ENCODE peak calls at places on chromosomes 6 and 20, in four cellular contexts. P, S, A and B are unnamed samples.

GRCh38 chr6:79158856-79159516 is 75.5 kb downstream of the HMGN3 start:
- DNase-seq in P (no peak), S (peak), A (no peak), B (no peak)

GRCh38 chr6:88048556-88048955 is 915 bp downstream of the SPACA1 start:
- DNase-seq in A (no peak), P (no peak), S (peak), B (no peak)

GRCh38 chr6:44626608-44627007 is 239.1 kb downstream of the CDC5L start:
- DNase-seq in P (no peak), A (no peak), S (no peak), B (no peak)

GRCh38 chr20:64143018-64143801 is 21.0 kb upstream of the MYT1 start:
- DNase-seq in S (no peak), A (no peak), P (no peak), B (no peak)

GRCh38 chr6:25623065-25623464 is 28.9 kb upstream of the SCGN start:
- DNase-seq in S (no peak), P (no peak), A (no peak), B (no peak)

GRCh38 chr20:33279261-33279910 is 3.6 kb upstream of the BPIFB1 start:
- DNase-seq in A (no peak), S (no peak), P (no peak), B (peak)

GRCh38 chr6:163338671-163339405 is 75.7 kb upstream of the QKI start:
- DNase-seq in S (no peak), A (peak), P (no peak), B (no peak)

GRCh38 chr20:35887393-35888064 is 66.8 kb downstream of the SCAND1 start:
- DNase-seq in A (no peak), P (no peak), S (no peak), B (no peak)

GRCh38 chr6:75279418-75279817 is 5.2 kb downstream of the TMEM30A start:
- DNase-seq in P (no peak), A (no peak), S (no peak), B (no peak)

GRCh38 chr6:9621276-9621675 is 793.6 kb downstream of the TFAP2A start:
- DNase-seq in P (no peak), S (no peak), A (peak), B (no peak)

GRCh38 chr20:52192296-52193007 is 873 bp upstream of the ZFP64 start:
- DNase-seq in S (no peak), P (peak), A (peak), B (peak)

GRCh38 chr6:109977791-109978173 is 329 bp upstream of the GPR6 start:
- DNase-seq in P (no peak), S (no peak), A (no peak), B (no peak)

GRCh38 chr6:52735071-52735470 is 28.2 kb downstream of the GSTA2 start:
- DNase-seq in P (no peak), A (no peak), S (peak), B (no peak)

GRCh38 chr20:17083738-17084137 is 143.1 kb upstream of the PCSK2 start:
- DNase-seq in A (peak), P (no peak), S (peak), B (no peak)

GRCh38 chr20:4858000-4858399 is 136.3 kb downstream of the PRND start:
- DNase-seq in A (no peak), P (no peak), S (no peak), B (no peak)

GRCh38 chr6:19433101-19433500 is 404.1 kb upstream of the ID4 start:
- DNase-seq in P (no peak), S (no peak), A (no peak), B (no peak)

GRCh38 chr6:7367408-7367807 is 22.1 kb downstream of the CAGE1 start:
- DNase-seq in A (no peak), P (no peak), S (no peak), B (no peak)

GRCh38 chr6:17768388-17768787 is 61.7 kb upstream of the NUP153 start:
- DNase-seq in P (no peak), A (peak), S (peak), B (no peak)

GRCh38 chr6:41042167-41042566 is at the start of gene TSPO2:
- DNase-seq in P (no peak), S (no peak), A (no peak), B (no peak)

GRCh38 chr6:73349311-73349710 is 4.8 kb downstream of the DPPA5 start:
- DNase-seq in A (no peak), S (no peak), P (no peak), B (no peak)

GRCh38 chr6:127243501-127243900 is 23.2 kb upstream of the RNF146 start:
- DNase-seq in P (no peak), S (no peak), A (no peak), B (no peak)

GRCh38 chr20:44209691-44210421 is 715 bp downstream of the OSER1 start:
- DNase-seq in P (peak), A (peak), S (peak), B (no peak)

GRCh38 chr20:36855241-36855657 is 20.7 kb upstream of the TLDC2 start:
- DNase-seq in A (no peak), S (no peak), P (no peak), B (no peak)

GRCh38 chr6:112054520-112055160 is 736 bp downstream of the CCN6 start:
- DNase-seq in A (no peak), S (peak), P (no peak), B (no peak)
- H3K4me3 ChIP-seq in A (no peak), S (no peak), P (no peak), B (no peak)

GRCh38 chr20:61868466-61869090 is 197.1 kb downstream of the TAF4 start:
- DNase-seq in S (no peak), A (no peak), P (no peak), B (no peak)

GRCh38 chr20:61866165-61866564 is 199.5 kb downstream of the TAF4 start:
- DNase-seq in P (no peak), S (no peak), A (no peak), B (no peak)

GRCh38 chr20:61864481-61864880 is 201.2 kb downstream of the TAF4 start:
- DNase-seq in S (no peak), A (no peak), P (no peak), B (no peak)

GRCh38 chr20:61868006-61868405 is 197.7 kb downstream of the TAF4 start:
- DNase-seq in P (no peak), S (no peak), A (no peak), B (no peak)

GRCh38 chr20:61865353-61865752 is 200.3 kb downstream of the TAF4 start:
- DNase-seq in P (no peak), S (no peak), A (no peak), B (no peak)
- H3K4me3 ChIP-seq in P (no peak), S (no peak), A (no peak), B (no peak)

GRCh38 chr6:33198853-33199436 is 1.5 kb downstream of the RXRB start:
- DNase-seq in A (no peak), S (no peak), P (no peak), B (no peak)
- H3K4me3 ChIP-seq in A (no peak), S (peak), P (peak), B (peak)

DNA sequence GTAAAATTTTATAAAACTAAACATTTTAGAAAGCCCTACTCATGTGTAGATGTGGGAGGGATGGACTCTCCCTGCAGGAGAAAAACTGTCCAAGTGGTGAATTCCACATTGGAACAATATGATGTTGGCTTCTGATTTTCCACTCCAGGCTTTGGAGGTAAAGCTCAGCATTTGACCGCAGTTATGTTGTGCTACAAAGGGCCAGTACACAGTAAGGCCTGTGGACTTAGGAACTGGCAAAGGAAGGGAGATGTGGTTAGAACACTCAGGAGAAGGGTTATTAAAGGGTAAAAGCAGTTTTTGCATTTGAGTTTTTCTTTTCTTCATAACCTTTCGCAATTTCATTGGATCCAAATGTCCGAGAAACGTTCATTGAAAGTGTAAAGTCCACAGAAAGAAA is 150.3 kb upstream of the SASH1 start:
- DNase-seq in A (no peak), S (no peak), P (no peak), B (no peak)
- H3K4me3 ChIP-seq in A (no peak), S (no peak), P (no peak), B (no peak)